ENCODE peak calls at places on chromosomes 13 and 19, in eight cellular contexts. X is pancreas; D is neuronal stem cell; G is ovary; B is Panc1; Q is colonic mucosa; H is fibroblast of lung; O is naive thymus-derived CD4-positive, alpha-beta T cell. L is an unnamed sample.
A peak's percentile ranks its signal among the peaks of the same experiment; 100 is the strongest.

GRCh38 chr19:51548891-51549305 is 17.4 kb upstream of the SIGLEC6 start:
- DNase-seq in X (no peak), D (no peak), G (no peak), B (no peak), Q (no peak), H (no peak), O (no peak), L (no peak)

GRCh38 chr13:90839061-90839460 is 508.4 kb upstream of the MIR17HG start:
- DNase-seq in X (no peak), D (no peak), G (no peak), B (no peak), Q (no peak), H (no peak), O (no peak), L (no peak)

GRCh38 chr19:40503300-40503699 is 36.5 kb downstream of the SPTBN4 start:
- DNase-seq in X (no peak), D (no peak), G (no peak), B (no peak), Q (no peak), H (no peak), O (no peak), L (no peak)

GRCh38 chr19:48881741-48882657 is 9.8 kb downstream of the PPP1R15A start:
- DNase-seq in X (no peak), D (no peak), G (peak; percentile 31), B (no peak), Q (no peak), H (no peak), O (no peak), L (no peak)

GRCh38 chr13:59038824-59039223 is 1124.9 kb downstream of the DIAPH3 start:
- DNase-seq in X (no peak), D (no peak), G (no peak), B (no peak), Q (no peak), H (peak; percentile 50), O (no peak), L (no peak)

GRCh38 chr19:10510301-10510802 is 6.9 kb downstream of the S1PR5 start:
- DNase-seq in X (no peak), D (peak; percentile 58), G (no peak), B (no peak), Q (no peak), H (no peak), O (no peak), L (no peak)

GRCh38 chr13:35720290-35720689 is 243.8 kb upstream of the MAB21L1 start:
- DNase-seq in X (no peak), D (no peak), G (no peak), B (no peak), Q (no peak), H (no peak), O (no peak), L (no peak)

GRCh38 chr13:111201304-111201940 is 86.3 kb downstream of the ARHGEF7 start:
- DNase-seq in X (no peak), D (no peak), G (no peak), B (no peak), Q (no peak), H (no peak), O (no peak), L (peak; percentile 40)

GRCh38 chr19:33464733-33465115 is 56.9 kb downstream of the PEPD start:
- DNase-seq in X (no peak), D (no peak), G (no peak), B (no peak), Q (no peak), H (no peak), O (no peak), L (no peak)

GRCh38 chr19:19372656-19373416 is 32.6 kb upstream of the GATAD2A start:
- DNase-seq in X (no peak), D (no peak), G (no peak), B (no peak), Q (peak; percentile 89), H (peak; percentile 39), O (no peak), L (peak; percentile 29)

GRCh38 chr13:47454986-47455385 is 546.1 kb downstream of the SUCLA2 start:
- DNase-seq in X (no peak), D (no peak), G (no peak), B (no peak), Q (no peak), H (peak; percentile 57), O (no peak), L (no peak)

GRCh38 chr19:9178901-9179300 is at the start of gene OR7D2:
- DNase-seq in X (no peak), D (no peak), G (no peak), B (no peak), Q (no peak), H (no peak), O (no peak), L (no peak)

GRCh38 chr13:51765142-51765515 is 38.8 kb downstream of the DHRS12 start:
- DNase-seq in X (no peak), D (no peak), G (no peak), B (no peak), Q (no peak), H (peak; percentile 17), O (no peak), L (no peak)

GRCh38 chr19:15871570-15871969 is 26.3 kb downstream of the CYP4F2 start:
- DNase-seq in X (no peak), D (no peak), G (no peak), B (no peak), Q (no peak), H (no peak), O (no peak), L (no peak)

GRCh38 chr19:31985001-31985605 is 360.3 kb upstream of the ZNF507 start:
- DNase-seq in X (no peak), D (no peak), G (no peak), B (no peak), Q (no peak), H (peak; percentile 34), O (no peak), L (no peak)

GRCh38 chr13:45718992-45719391 is 16.9 kb downstream of the CBY2 start:
- DNase-seq in X (no peak), D (no peak), G (no peak), B (no peak), Q (no peak), H (no peak), O (no peak), L (no peak)

GRCh38 chr13:97344250-97345175 is 89.5 kb upstream of the RAP2A start:
- DNase-seq in X (peak; percentile 62), D (peak; percentile 32), G (peak; percentile 74), B (no peak), Q (peak; percentile 70), H (peak; percentile 75), O (no peak), L (no peak)

GRCh38 chr19:56324425-56324824 is 9.8 kb upstream of the ZSCAN5A start:
- DNase-seq in X (no peak), D (no peak), G (no peak), B (no peak), Q (no peak), H (no peak), O (no peak), L (no peak)

GRCh38 chr13:49528161-49528560 is 32.4 kb downstream of the PHF11 start:
- DNase-seq in X (no peak), D (no peak), G (no peak), B (no peak), Q (no peak), H (no peak), O (no peak), L (no peak)

GRCh38 chr19:10961763-10962536 is 1.1 kb downstream of the SMARCA4 start:
- DNase-seq in X (no peak), D (peak; percentile 35), G (no peak), B (no peak), Q (no peak), H (peak; percentile 25), O (peak; percentile 13), L (no peak)

GRCh38 chr19:40596608-40597328 is 4.4 kb upstream of the LTBP4 start:
- DNase-seq in X (peak; percentile 61), D (no peak), G (peak; percentile 76), B (no peak), Q (peak; percentile 54), H (peak; percentile 54), O (no peak), L (no peak)

GRCh38 chr13:114110091-114110829 is 22.2 kb downstream of the RASA3 start:
- DNase-seq in X (no peak), D (no peak), G (no peak), B (no peak), Q (no peak), H (no peak), O (peak; percentile 81), L (no peak)

GRCh38 chr19:58557253-58558065 is 952 bp downstream of the UBE2M start:
- DNase-seq in X (peak; percentile 35), D (no peak), G (peak; percentile 35), B (no peak), Q (peak; percentile 24), H (no peak), O (no peak), L (no peak)

GRCh38 chr19:38944981-38945506 is 14.3 kb downstream of the MRPS12 start:
- DNase-seq in X (no peak), D (no peak), G (no peak), B (no peak), Q (no peak), H (no peak), O (no peak), L (no peak)

GRCh38 chr13:114339779-114340534 is 25.7 kb downstream of the CHAMP1 start:
- DNase-seq in X (peak; percentile 61), D (no peak), G (no peak), B (no peak), Q (peak; percentile 34), H (peak; percentile 52), O (peak; percentile 26), L (no peak)

GRCh38 chr19:44813331-44814131 is 4.6 kb downstream of the BCAM start:
- DNase-seq in X (no peak), D (no peak), G (no peak), B (no peak), Q (no peak), H (no peak), O (no peak), L (no peak)
- H3K36me3 ChIP-seq in X (no peaks in the 10 kb centered on the region), D (no peaks in the 10 kb centered on the region), G (no peaks in the 10 kb centered on the region), B (no peaks in the 10 kb centered on the region), Q (no peaks in the 10 kb centered on the region), H (peaks cover 6% of the 10 kb centered on the region), O (no peaks in the 10 kb centered on the region), L (peaks cover 51% of the 10 kb centered on the region)

DNA sequence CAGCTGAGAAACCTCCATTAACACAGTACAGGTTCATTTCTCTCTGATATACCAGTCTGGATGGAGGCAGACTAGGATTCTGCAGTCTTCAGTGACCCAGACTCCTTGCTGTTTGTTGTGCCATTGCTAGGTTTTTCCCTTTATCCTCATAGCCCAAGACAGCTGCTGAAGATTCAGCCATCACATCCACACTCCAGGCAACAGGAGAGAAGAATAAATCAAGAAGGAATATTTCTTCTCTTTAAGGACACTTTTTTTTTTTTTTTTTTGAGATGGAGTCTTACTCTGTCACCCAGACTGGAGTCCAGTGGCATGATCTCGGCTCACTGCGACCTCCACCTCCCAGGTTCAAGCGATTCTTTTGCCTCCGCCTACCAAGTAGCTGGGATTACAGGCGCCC is 14.3 kb downstream of the CLPTM1 start:
- DNase-seq in X (no peak), D (no peak), G (no peak), B (no peak), Q (no peak), H (no peak), O (no peak), L (no peak)
- H3K36me3 ChIP-seq in X (peaks cover 4% of the 10 kb centered on the region), D (peaks cover 18% of the 10 kb centered on the region), G (no peaks in the 10 kb centered on the region), B (peaks cover 2% of the 10 kb centered on the region), Q (peaks cover 17% of the 10 kb centered on the region), H (peaks cover 11% of the 10 kb centered on the region), O (peaks cover 8% of the 10 kb centered on the region), L (peaks cover 60% of the 10 kb centered on the region)

GRCh38 chr19:35253316-35254286 is 4.8 kb downstream of the LSR start:
- DNase-seq in X (no peak), D (no peak), G (no peak), B (no peak), Q (peak; percentile 12), H (no peak), O (no peak), L (no peak)
- H3K36me3 ChIP-seq in X (peaks cover 10% of the 10 kb centered on the region), D (peaks cover 31% of the 10 kb centered on the region), G (no peaks in the 10 kb centered on the region), B (no peaks in the 10 kb centered on the region), Q (no peaks in the 10 kb centered on the region), H (no peaks in the 10 kb centered on the region), O (no peaks in the 10 kb centered on the region), L (no peaks in the 10 kb centered on the region)

GRCh38 chr19:36577271-36577996 is 4.3 kb upstream of the ZNF529 start:
- DNase-seq in X (no peak), D (no peak), G (no peak), B (no peak), Q (no peak), H (no peak), O (no peak), L (no peak)
- H3K36me3 ChIP-seq in X (peaks cover 16% of the 10 kb centered on the region), D (peaks cover 17% of the 10 kb centered on the region), G (no peaks in the 10 kb centered on the region), B (peaks cover 10% of the 10 kb centered on the region), Q (peaks cover 10% of the 10 kb centered on the region), H (peaks cover 6% of the 10 kb centered on the region), O (peaks cover 3% of the 10 kb centered on the region), L (peaks cover 65% of the 10 kb centered on the region)